ENCODE peak calls at places on chromosomes 12 and 14, in eight cellular contexts. One of them, this sample, is unnamed.

GRCh38 chr12:51368640-51369517 is 22.3 kb downstream of the GALNT6 start:
- DNase-seq in astrocyte of the spinal cord: peak
- DNase-seq in tibial artery: no peak
- DNase-seq in adipocyte: no peak
- DNase-seq in fibroblast of the aortic adventitia: no peak
- DNase-seq in H1: no peak
- DNase-seq in lower leg skin: peak
- DNase-seq in IMR-90: peak
- DNase-seq in this sample: no peak

GRCh38 chr12:89253483-89253882 is 98.8 kb downstream of the DUSP6 start:
- DNase-seq in astrocyte of the spinal cord: no peak
- DNase-seq in tibial artery: no peak
- DNase-seq in adipocyte: no peak
- DNase-seq in fibroblast of the aortic adventitia: no peak
- DNase-seq in H1: no peak
- DNase-seq in lower leg skin: no peak
- DNase-seq in IMR-90: no peak
- DNase-seq in this sample: no peak

GRCh38 chr12:96235497-96235826 is 41.3 kb downstream of the ELK3 start:
- DNase-seq in astrocyte of the spinal cord: peak
- DNase-seq in tibial artery: no peak
- DNase-seq in adipocyte: no peak
- DNase-seq in fibroblast of the aortic adventitia: no peak
- DNase-seq in H1: no peak
- DNase-seq in lower leg skin: no peak
- DNase-seq in IMR-90: no peak
- DNase-seq in this sample: no peak

GRCh38 chr14:50666772-50667490 is 1.2 kb downstream of the SAV1 start:
- DNase-seq in astrocyte of the spinal cord: peak
- DNase-seq in tibial artery: peak
- DNase-seq in adipocyte: peak
- DNase-seq in fibroblast of the aortic adventitia: peak
- DNase-seq in H1: no peak
- DNase-seq in lower leg skin: peak
- DNase-seq in IMR-90: peak
- DNase-seq in this sample: peak

GRCh38 chr12:2023365-2023764 is 19.1 kb upstream of the DCP1B start:
- DNase-seq in astrocyte of the spinal cord: no peak
- DNase-seq in tibial artery: no peak
- DNase-seq in adipocyte: no peak
- DNase-seq in fibroblast of the aortic adventitia: no peak
- DNase-seq in H1: no peak
- DNase-seq in lower leg skin: no peak
- DNase-seq in IMR-90: no peak
- DNase-seq in this sample: no peak

GRCh38 chr14:91545946-91546716 is 36.0 kb upstream of the PPP4R3A start:
- DNase-seq in astrocyte of the spinal cord: no peak
- DNase-seq in tibial artery: no peak
- DNase-seq in adipocyte: no peak
- DNase-seq in fibroblast of the aortic adventitia: no peak
- DNase-seq in H1: no peak
- DNase-seq in lower leg skin: no peak
- DNase-seq in IMR-90: no peak
- DNase-seq in this sample: no peak

GRCh38 chr12:95185834-95186233 is 31.4 kb downstream of the FGD6 start:
- DNase-seq in astrocyte of the spinal cord: no peak
- DNase-seq in tibial artery: no peak
- DNase-seq in adipocyte: no peak
- DNase-seq in fibroblast of the aortic adventitia: no peak
- DNase-seq in H1: no peak
- DNase-seq in lower leg skin: no peak
- DNase-seq in IMR-90: no peak
- DNase-seq in this sample: no peak

GRCh38 chr14:98847520-98848468 is 424.2 kb downstream of the BCL11B start:
- DNase-seq in astrocyte of the spinal cord: no peak
- DNase-seq in tibial artery: no peak
- DNase-seq in adipocyte: no peak
- DNase-seq in fibroblast of the aortic adventitia: no peak
- DNase-seq in H1: no peak
- DNase-seq in lower leg skin: peak
- DNase-seq in IMR-90: no peak
- DNase-seq in this sample: peak

GRCh38 chr14:61489932-61490331 is 168.6 kb downstream of the PRKCH start:
- DNase-seq in astrocyte of the spinal cord: no peak
- DNase-seq in tibial artery: peak
- DNase-seq in adipocyte: no peak
- DNase-seq in fibroblast of the aortic adventitia: no peak
- DNase-seq in H1: no peak
- DNase-seq in lower leg skin: no peak
- DNase-seq in IMR-90: no peak
- DNase-seq in this sample: no peak

GRCh38 chr12:131076791-131077747 is 123.4 kb downstream of the ADGRD1 start:
- DNase-seq in astrocyte of the spinal cord: no peak
- DNase-seq in tibial artery: no peak
- DNase-seq in adipocyte: no peak
- DNase-seq in fibroblast of the aortic adventitia: no peak
- DNase-seq in H1: no peak
- DNase-seq in lower leg skin: peak
- DNase-seq in IMR-90: no peak
- DNase-seq in this sample: peak

GRCh38 chr14:53306926-53307325 is 153.8 kb upstream of the DDHD1 start:
- DNase-seq in astrocyte of the spinal cord: peak
- DNase-seq in tibial artery: no peak
- DNase-seq in adipocyte: peak
- DNase-seq in fibroblast of the aortic adventitia: peak
- DNase-seq in H1: no peak
- DNase-seq in lower leg skin: no peak
- DNase-seq in IMR-90: peak
- DNase-seq in this sample: no peak

GRCh38 chr14:103126088-103126872 is 3.0 kb downstream of the TNFAIP2 start:
- DNase-seq in astrocyte of the spinal cord: no peak
- DNase-seq in tibial artery: no peak
- DNase-seq in adipocyte: no peak
- DNase-seq in fibroblast of the aortic adventitia: no peak
- DNase-seq in H1: no peak
- DNase-seq in lower leg skin: no peak
- DNase-seq in IMR-90: no peak
- DNase-seq in this sample: no peak

GRCh38 chr14:83860757-83861156 is 1669.2 kb upstream of the FLRT2 start:
- DNase-seq in astrocyte of the spinal cord: no peak
- DNase-seq in tibial artery: no peak
- DNase-seq in adipocyte: no peak
- DNase-seq in fibroblast of the aortic adventitia: no peak
- DNase-seq in H1: no peak
- DNase-seq in lower leg skin: no peak
- DNase-seq in IMR-90: peak
- DNase-seq in this sample: no peak

GRCh38 chr14:51430600-51430999 is 190.6 kb downstream of the TMX1 start:
- DNase-seq in astrocyte of the spinal cord: peak
- DNase-seq in tibial artery: no peak
- DNase-seq in adipocyte: peak
- DNase-seq in fibroblast of the aortic adventitia: peak
- DNase-seq in H1: no peak
- DNase-seq in lower leg skin: no peak
- DNase-seq in IMR-90: no peak
- DNase-seq in this sample: peak

GRCh38 chr12:54394281-54394719 is 9.8 kb upstream of the ZNF385A start:
- DNase-seq in astrocyte of the spinal cord: peak
- DNase-seq in tibial artery: no peak
- DNase-seq in adipocyte: peak
- DNase-seq in fibroblast of the aortic adventitia: peak
- DNase-seq in H1: peak
- DNase-seq in lower leg skin: no peak
- DNase-seq in IMR-90: peak
- DNase-seq in this sample: peak

GRCh38 chr12:116874324-116874995 is 6.8 kb downstream of the HRK start:
- DNase-seq in astrocyte of the spinal cord: no peak
- DNase-seq in tibial artery: no peak
- DNase-seq in adipocyte: no peak
- DNase-seq in fibroblast of the aortic adventitia: no peak
- DNase-seq in H1: no peak
- DNase-seq in lower leg skin: no peak
- DNase-seq in IMR-90: no peak
- DNase-seq in this sample: no peak

GRCh38 chr14:100652739-100653138 is 65.5 kb upstream of the BEGAIN start:
- DNase-seq in astrocyte of the spinal cord: no peak
- DNase-seq in tibial artery: no peak
- DNase-seq in adipocyte: peak
- DNase-seq in fibroblast of the aortic adventitia: no peak
- DNase-seq in H1: no peak
- DNase-seq in lower leg skin: no peak
- DNase-seq in IMR-90: no peak
- DNase-seq in this sample: no peak

GRCh38 chr14:100654814-100655795 is 67.9 kb upstream of the BEGAIN start:
- DNase-seq in astrocyte of the spinal cord: no peak
- DNase-seq in tibial artery: no peak
- DNase-seq in adipocyte: no peak
- DNase-seq in fibroblast of the aortic adventitia: no peak
- DNase-seq in H1: peak
- DNase-seq in lower leg skin: no peak
- DNase-seq in IMR-90: no peak
- DNase-seq in this sample: no peak

GRCh38 chr14:100653409-100653808 is 66.2 kb upstream of the BEGAIN start:
- DNase-seq in astrocyte of the spinal cord: no peak
- DNase-seq in tibial artery: no peak
- DNase-seq in adipocyte: no peak
- DNase-seq in fibroblast of the aortic adventitia: no peak
- DNase-seq in H1: peak
- DNase-seq in lower leg skin: no peak
- DNase-seq in IMR-90: no peak
- DNase-seq in this sample: no peak

GRCh38 chr14:100651999-100652508 is 64.8 kb upstream of the BEGAIN start:
- DNase-seq in astrocyte of the spinal cord: no peak
- DNase-seq in tibial artery: no peak
- DNase-seq in adipocyte: peak
- DNase-seq in fibroblast of the aortic adventitia: peak
- DNase-seq in H1: no peak
- DNase-seq in lower leg skin: no peak
- DNase-seq in IMR-90: peak
- DNase-seq in this sample: no peak

DNA sequence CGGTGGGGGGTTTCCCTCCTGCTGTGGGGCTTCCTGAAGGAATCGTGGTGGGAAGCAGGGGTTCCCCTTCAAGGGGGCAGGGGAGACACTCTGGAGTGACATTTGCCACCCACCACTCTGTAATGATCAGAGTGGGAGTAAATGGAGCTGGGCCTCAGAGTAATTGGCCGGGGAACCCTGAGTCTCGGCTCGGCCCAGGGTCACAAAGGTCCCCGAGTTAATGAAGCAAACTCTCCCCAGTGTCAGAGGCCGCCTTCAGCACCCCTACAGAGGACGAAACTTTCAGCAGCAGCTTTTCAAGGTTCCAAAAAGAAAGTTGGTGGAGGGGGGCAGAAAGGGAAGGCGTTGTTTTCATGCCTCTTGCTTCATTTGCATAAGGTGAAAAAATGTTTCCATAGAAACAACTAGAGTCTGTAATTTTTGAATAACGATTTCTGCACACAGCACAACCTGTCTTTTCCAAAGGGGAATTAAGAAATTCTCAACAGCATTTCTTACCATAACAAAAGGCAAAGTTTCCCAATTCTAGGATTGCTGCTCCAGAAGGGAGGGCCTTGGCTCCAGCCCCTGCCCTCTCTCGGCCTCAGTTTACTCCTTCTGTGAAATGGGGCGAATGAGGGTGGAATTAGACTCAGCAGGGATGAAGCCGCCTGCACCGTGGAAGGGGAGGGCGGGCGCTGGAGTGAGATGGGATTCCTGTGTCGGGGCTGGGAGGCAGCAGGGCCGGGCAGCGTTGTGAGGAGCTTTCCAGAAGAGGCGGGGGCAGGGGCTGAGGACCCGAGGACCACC is 67.0 kb upstream of the BEGAIN start:
- DNase-seq in astrocyte of the spinal cord: no peak
- DNase-seq in tibial artery: no peak
- DNase-seq in adipocyte: no peak
- DNase-seq in fibroblast of the aortic adventitia: no peak
- DNase-seq in H1: no peak
- DNase-seq in lower leg skin: no peak
- DNase-seq in IMR-90: no peak
- DNase-seq in this sample: no peak
- H3K4me3 ChIP-seq in astrocyte of the spinal cord: no peak
- H3K4me3 ChIP-seq in tibial artery: no peak
- H3K4me3 ChIP-seq in adipocyte: no peak
- H3K4me3 ChIP-seq in fibroblast of the aortic adventitia: no peak
- H3K4me3 ChIP-seq in H1: peak
- H3K4me3 ChIP-seq in lower leg skin: no peak
- H3K4me3 ChIP-seq in IMR-90: no peak
- H3K4me3 ChIP-seq in this sample: no peak

DNA sequence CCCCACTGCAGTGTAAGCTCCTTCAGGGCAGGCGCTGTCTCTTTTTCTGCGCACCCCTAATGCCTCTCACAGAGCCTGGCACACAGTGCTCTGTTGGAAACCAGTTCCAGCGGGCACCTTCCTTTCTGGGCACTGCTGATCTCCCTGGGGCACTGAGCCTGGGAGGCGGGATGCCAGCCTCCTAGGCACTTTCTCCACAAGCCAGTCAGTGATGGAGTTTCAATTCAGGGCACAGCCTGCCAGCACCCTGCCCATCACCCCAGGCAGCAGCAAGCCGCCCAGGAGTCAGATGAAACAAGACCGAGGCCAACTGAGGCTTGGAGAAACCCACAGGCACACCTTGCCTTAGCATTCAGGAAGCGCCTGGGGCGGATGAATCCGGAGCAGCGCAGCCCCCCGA is 5.7 kb upstream of the CTDSP2 start:
- DNase-seq in astrocyte of the spinal cord: no peak
- DNase-seq in tibial artery: peak
- DNase-seq in adipocyte: no peak
- DNase-seq in fibroblast of the aortic adventitia: no peak
- DNase-seq in H1: no peak
- DNase-seq in lower leg skin: no peak
- DNase-seq in IMR-90: no peak
- DNase-seq in this sample: no peak
- H3K4me3 ChIP-seq in astrocyte of the spinal cord: peak
- H3K4me3 ChIP-seq in tibial artery: peak
- H3K4me3 ChIP-seq in adipocyte: peak
- H3K4me3 ChIP-seq in fibroblast of the aortic adventitia: no peak
- H3K4me3 ChIP-seq in H1: peak
- H3K4me3 ChIP-seq in lower leg skin: no peak
- H3K4me3 ChIP-seq in IMR-90: no peak
- H3K4me3 ChIP-seq in this sample: no peak

GRCh38 chr12:122668268-122668667 is 34.9 kb downstream of the HCAR2 start:
- DNase-seq in astrocyte of the spinal cord: no peak
- DNase-seq in tibial artery: no peak
- DNase-seq in adipocyte: no peak
- DNase-seq in fibroblast of the aortic adventitia: no peak
- DNase-seq in H1: no peak
- DNase-seq in lower leg skin: no peak
- DNase-seq in IMR-90: no peak
- DNase-seq in this sample: no peak
- H3K4me3 ChIP-seq in astrocyte of the spinal cord: no peak
- H3K4me3 ChIP-seq in tibial artery: no peak
- H3K4me3 ChIP-seq in adipocyte: no peak
- H3K4me3 ChIP-seq in fibroblast of the aortic adventitia: no peak
- H3K4me3 ChIP-seq in H1: no peak
- H3K4me3 ChIP-seq in lower leg skin: no peak
- H3K4me3 ChIP-seq in IMR-90: no peak
- H3K4me3 ChIP-seq in this sample: no peak

DNA sequence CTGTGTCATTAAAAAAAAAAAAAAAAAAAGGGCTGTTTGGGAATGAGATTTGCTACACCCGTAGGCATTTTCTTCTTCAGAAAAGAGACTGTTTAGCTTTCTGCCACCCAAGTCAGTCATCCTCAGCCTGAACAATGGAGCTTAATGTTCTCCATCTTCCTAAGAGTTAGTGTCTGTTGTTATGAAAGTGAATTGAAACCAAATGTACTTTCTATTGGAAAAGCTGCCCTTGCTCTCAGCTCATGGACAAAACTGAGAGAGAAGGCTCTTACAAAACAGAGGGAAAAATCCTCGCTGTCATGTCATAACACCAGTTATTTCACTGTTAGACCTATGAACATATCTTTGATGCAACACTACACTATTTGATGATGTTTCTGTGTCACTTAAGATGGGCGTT is 484.2 kb downstream of the ZFP36L1 start:
- DNase-seq in astrocyte of the spinal cord: no peak
- DNase-seq in tibial artery: no peak
- DNase-seq in adipocyte: peak
- DNase-seq in fibroblast of the aortic adventitia: no peak
- DNase-seq in H1: no peak
- DNase-seq in lower leg skin: no peak
- DNase-seq in IMR-90: no peak
- DNase-seq in this sample: peak
- H3K4me3 ChIP-seq in astrocyte of the spinal cord: no peak
- H3K4me3 ChIP-seq in tibial artery: no peak
- H3K4me3 ChIP-seq in adipocyte: no peak
- H3K4me3 ChIP-seq in fibroblast of the aortic adventitia: no peak
- H3K4me3 ChIP-seq in H1: no peak
- H3K4me3 ChIP-seq in lower leg skin: no peak
- H3K4me3 ChIP-seq in IMR-90: no peak
- H3K4me3 ChIP-seq in this sample: no peak

This sample was measured in SJSA1.